ENCODE peak calls at places on chromosomes 7 and 10, in ten cellular contexts. H is stomach, Y is endothelial cell of umbilical vein, X is Panc1, V is sigmoid colon, B is GM23338, J is transverse colon, R is esophagus muscularis mucosa, G is breast epithelium, U is spleen. W is an unnamed sample.

GRCh38 chr10:101773923-101774588 is 1.9 kb downstream of the FGF8 start:
- DNase-seq in R (no peak), B (peak; percentile 50), V (peak; percentile 48), G (no peak), U (no peak), J (no peak), X (no peak), Y (no peak), H (no peak), W (no peak)

GRCh38 chr10:89690027-89690426 is 11.4 kb upstream of the KIF20B start:
- DNase-seq in J (no peak), B (no peak), G (no peak), X (no peak), H (no peak), R (no peak), V (no peak), Y (no peak), U (no peak), W (no peak)

GRCh38 chr7:6256709-6257535 is 15.5 kb downstream of the CYTH3 start:
- DNase-seq in H (no peak), R (no peak), U (peak; percentile 47), G (no peak), J (peak; percentile 22), V (no peak), B (no peak), Y (no peak), X (no peak), W (no peak)

GRCh38 chr10:68247931-68248330 is 16.0 kb upstream of the ATOH7 start:
- DNase-seq in J (no peak), R (no peak), B (no peak), H (no peak), Y (no peak), U (no peak), X (no peak), V (no peak), G (no peak), W (no peak)

GRCh38 chr7:157469181-157470016 is 132.6 kb downstream of the DNAJB6 start:
- DNase-seq in X (no peak), V (peak; percentile 39), U (peak; percentile 72), R (no peak), G (no peak), H (peak; percentile 21), Y (no peak), B (no peak), J (no peak), W (no peak)

GRCh38 chr7:96823274-96823673 is 113.6 kb upstream of the SEM1 start:
- DNase-seq in U (no peak), X (no peak), V (no peak), B (no peak), Y (no peak), J (no peak), H (no peak), R (no peak), G (no peak), W (no peak)

GRCh38 chr10:6889718-6890117 is 309.6 kb upstream of the PRKCQ start:
- DNase-seq in B (no peak), V (no peak), X (no peak), J (no peak), R (no peak), U (no peak), H (no peak), Y (no peak), G (no peak), W (no peak)

GRCh38 chr10:97768322-97769315 is 3.2 kb downstream of the SFRP5 start:
- DNase-seq in V (no peak), B (no peak), G (no peak), H (no peak), X (no peak), J (no peak), Y (no peak), R (no peak), U (no peak), W (no peak)

GRCh38 chr7:55250313-55250712 is 114.8 kb upstream of the LANCL2 start:
- DNase-seq in H (peak; percentile 39), R (peak; percentile 80), G (no peak), Y (peak; percentile 27), J (peak; percentile 36), X (no peak), U (no peak), B (peak; percentile 84), V (no peak), W (no peak)

GRCh38 chr10:88091490-88092061 is 228.2 kb downstream of the PTEN start:
- DNase-seq in B (no peak), X (no peak), G (peak; percentile 57), U (peak; percentile 86), R (no peak), V (no peak), H (peak; percentile 38), Y (no peak), J (peak; percentile 41), W (no peak)

GRCh38 chr10:66671064-66671463 is 254.8 kb upstream of the LRRTM3 start:
- DNase-seq in G (no peak), J (no peak), X (no peak), V (no peak), U (no peak), H (no peak), R (no peak), Y (no peak), B (no peak), W (no peak)

GRCh38 chr10:75137533-75138438 is 26.3 kb downstream of the SAMD8 start:
- DNase-seq in V (no peak), U (no peak), H (no peak), Y (peak; percentile 41), J (no peak), X (peak; percentile 24), G (no peak), R (no peak), B (no peak), W (no peak)
- TF ChIP-seq POLR2AphosphoS5 in V (no peak), U (no peak), H (no peak), Y (no peak), J (no peak), X (no peak), G (no peak), R (no peak), B (no peak), W (no peak)

GRCh38 chr10:33335550-33335799 is 1.0 kb upstream of the NRP1 start:
- DNase-seq in U (no peak), X (no peak), R (no peak), H (no peak), Y (no peak), B (peak; percentile 24), J (peak; percentile 27), V (no peak), G (no peak), W (no peak)

GRCh38 chr10:33337335-33337854 is 2.9 kb upstream of the NRP1 start:
- DNase-seq in X (no peak), Y (no peak), G (no peak), V (no peak), H (no peak), J (no peak), R (no peak), U (no peak), B (no peak), W (no peak)

GRCh38 chr10:33335800-33336605 is 1.5 kb upstream of the NRP1 start:
- DNase-seq in V (peak; percentile 84), B (peak; percentile 70), Y (peak; percentile 36), H (peak; percentile 69), R (no peak), J (peak; percentile 69), G (peak; percentile 43), X (no peak), U (peak; percentile 82), W (peak; percentile 31)

GRCh38 chr10:33334839-33335549 is 527 bp upstream of the NRP1 start:
- DNase-seq in R (no peak), B (peak; percentile 77), H (peak; percentile 57), G (peak; percentile 49), U (peak; percentile 84), J (peak; percentile 66), V (peak; percentile 90), Y (peak; percentile 91), X (no peak), W (peak; percentile 70)

DNA sequence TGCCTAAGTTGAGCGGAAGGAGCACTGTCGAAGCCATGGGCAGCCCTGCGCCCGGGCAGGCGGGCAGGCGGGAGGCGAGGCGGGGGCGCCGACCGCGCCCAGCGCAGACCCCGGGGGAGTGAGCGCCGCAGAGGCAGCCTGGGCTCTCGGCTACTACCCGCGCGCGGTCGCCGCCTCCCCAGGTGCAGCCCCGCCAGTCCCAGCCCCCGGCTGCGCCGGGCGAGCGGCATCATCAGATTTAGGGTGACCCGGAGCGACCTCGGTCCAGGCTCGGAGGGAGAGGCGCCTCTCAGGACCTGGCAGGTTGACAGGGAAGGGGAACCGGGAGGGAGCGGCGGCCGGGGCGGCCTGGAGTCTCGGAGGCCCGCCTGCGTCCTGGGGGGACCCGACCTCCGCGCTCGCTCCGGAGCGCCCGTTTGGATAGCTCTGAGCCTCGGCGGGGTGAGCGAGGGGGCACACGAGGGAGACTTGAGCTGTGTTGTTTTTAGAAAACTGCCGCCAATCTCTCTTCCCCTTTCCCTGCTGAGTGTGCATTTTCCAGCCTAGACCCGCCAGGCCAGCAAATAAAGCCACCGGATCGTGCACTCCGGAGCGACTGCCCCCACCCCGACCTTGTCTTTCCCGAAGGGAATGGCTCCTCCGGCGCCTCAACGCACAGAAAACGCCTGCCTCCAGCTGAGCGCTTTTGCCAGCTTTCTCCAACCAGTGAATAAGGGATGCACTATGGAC is 2.3 kb upstream of the NRP1 start:
- DNase-seq in V (peak; percentile 71), Y (peak; percentile 66), J (peak; percentile 31), R (no peak), H (no peak), B (peak; percentile 65), U (peak; percentile 80), G (no peak), X (no peak), W (peak; percentile 9)
- H3K27ac ChIP-seq in V (peak overlapping the region; percentile 91), Y (peak overlapping the region; percentile 37), J (peak overlapping the region; percentile 87), R (peak overlapping the region; percentile 93), H (peak overlapping the region; percentile 86), B (no peak overlapping the region), U (peak overlapping the region; percentile 91), G (peak overlapping the region; percentile 94), X (peak overlapping the region; percentile 72), W (peak overlapping the region; percentile 82)

DNA sequence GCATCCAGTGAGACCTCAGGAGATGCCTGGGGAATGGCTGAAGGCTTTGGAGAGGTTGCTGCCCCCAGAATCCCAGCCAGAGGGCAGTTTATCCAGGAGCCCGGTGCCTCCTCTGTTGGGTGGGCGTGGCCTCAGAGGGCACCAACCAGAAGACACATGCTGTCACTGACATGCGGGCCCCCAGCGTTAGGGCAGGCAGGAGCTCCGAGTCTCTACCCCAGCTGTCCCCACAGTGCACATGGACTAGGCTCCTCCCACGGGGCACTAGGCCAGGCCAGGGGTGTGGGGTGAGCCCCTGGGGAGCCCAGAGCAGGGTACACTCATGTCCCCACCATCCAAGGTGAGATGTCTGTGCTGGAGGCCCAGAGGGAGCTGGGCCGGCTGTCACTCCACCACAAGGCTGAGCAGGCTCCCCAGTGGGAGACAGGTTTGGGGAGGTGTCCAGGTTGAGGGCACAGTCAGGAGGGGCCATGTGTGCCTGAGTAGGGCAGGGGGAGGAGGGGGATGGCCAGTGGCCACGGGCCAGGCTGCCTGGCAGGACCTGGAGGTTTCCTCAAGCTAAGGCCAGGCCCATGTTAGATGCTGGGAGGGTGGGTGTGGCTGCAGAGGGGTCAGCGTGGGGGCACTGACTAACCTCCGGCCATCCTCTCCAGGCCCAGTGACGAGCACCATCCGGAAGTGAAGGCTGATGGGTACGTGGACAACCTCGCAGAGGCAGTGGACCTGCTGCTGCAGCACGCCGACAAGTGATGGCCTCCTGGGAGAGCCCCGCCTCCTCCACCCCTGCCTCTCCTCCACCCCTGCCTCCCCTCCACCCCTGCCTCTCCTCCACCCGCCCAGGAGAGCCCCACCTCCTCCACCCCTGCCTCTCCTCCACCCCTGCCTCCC is 131.3 kb downstream of the FAM53B start:
- DNase-seq in J (no peak), X (no peak), H (no peak), V (no peak), R (no peak), U (no peak), B (peak; percentile 66), G (no peak), Y (peak; percentile 48), W (no peak)
- TF ChIP-seq POLR2AphosphoS5 in J (no peak), X (no peak), H (no peak), V (no peak), R (no peak), U (peak; percentile 47), B (no peak), G (no peak), Y (peak; percentile 63), W (no peak)

GRCh38 chr10:79130255-79130654 is 61.5 kb downstream of the ZMIZ1 start:
- DNase-seq in B (no peak), V (no peak), J (no peak), R (no peak), U (no peak), G (no peak), H (no peak), Y (no peak), X (no peak), W (no peak)
- H3K27ac ChIP-seq in B (no peak overlapping the region), V (peak overlapping the region; percentile 8), J (no peak overlapping the region), R (no peak overlapping the region), U (no peak overlapping the region), G (peak overlapping the region; percentile 51), H (no peak overlapping the region), Y (peak overlapping the region; percentile 49), X (peak overlapping the region; percentile 72), W (no peak overlapping the region)

W was measured in prostate gland.